ENCODE peak calls at places on chromosomes 2 and 18, in eight cellular contexts. One of them, this sample, is unnamed. For H3K4me1, the result is how much of the 10 kb centered on the place peaks cover.

GRCh38 chr2:203650860-203651613 is 55.4 kb upstream of the CD28 start:
- DNase-seq in uterus: peak
- DNase-seq in right lobe of liver: peak
- DNase-seq in GM12878: no peak
- DNase-seq in IMR-90: peak
- DNase-seq in ovary: no peak
- DNase-seq in spleen: no peak
- DNase-seq in breast epithelium: no peak
- DNase-seq in this sample: no peak

GRCh38 chr18:59988098-59988706 is 88.4 kb downstream of the PMAIP1 start:
- DNase-seq in uterus: peak
- DNase-seq in right lobe of liver: no peak
- DNase-seq in GM12878: no peak
- DNase-seq in IMR-90: peak
- DNase-seq in ovary: peak
- DNase-seq in spleen: no peak
- DNase-seq in breast epithelium: no peak
- DNase-seq in this sample: no peak

GRCh38 chr2:45892757-45893156 is 241.3 kb downstream of the PRKCE start:
- DNase-seq in uterus: no peak
- DNase-seq in right lobe of liver: no peak
- DNase-seq in GM12878: no peak
- DNase-seq in IMR-90: peak
- DNase-seq in ovary: no peak
- DNase-seq in spleen: no peak
- DNase-seq in breast epithelium: no peak
- DNase-seq in this sample: no peak

GRCh38 chr2:46197672-46198071 is 99.5 kb upstream of the EPAS1 start:
- DNase-seq in uterus: no peak
- DNase-seq in right lobe of liver: no peak
- DNase-seq in GM12878: no peak
- DNase-seq in IMR-90: no peak
- DNase-seq in ovary: no peak
- DNase-seq in spleen: no peak
- DNase-seq in breast epithelium: no peak
- DNase-seq in this sample: no peak

GRCh38 chr2:156430236-156430977 is 5.8 kb upstream of the GPD2 start:
- DNase-seq in uterus: no peak
- DNase-seq in right lobe of liver: no peak
- DNase-seq in GM12878: no peak
- DNase-seq in IMR-90: peak
- DNase-seq in ovary: no peak
- DNase-seq in spleen: no peak
- DNase-seq in breast epithelium: no peak
- DNase-seq in this sample: no peak

GRCh38 chr2:196130039-196130825 is 41.1 kb downstream of the STK17B start:
- DNase-seq in uterus: no peak
- DNase-seq in right lobe of liver: no peak
- DNase-seq in GM12878: no peak
- DNase-seq in IMR-90: no peak
- DNase-seq in ovary: no peak
- DNase-seq in spleen: no peak
- DNase-seq in breast epithelium: no peak
- DNase-seq in this sample: no peak

GRCh38 chr2:157875720-157876065 is 437 bp downstream of the ACVR1 start:
- DNase-seq in uterus: peak
- DNase-seq in right lobe of liver: peak
- DNase-seq in GM12878: no peak
- DNase-seq in IMR-90: no peak
- DNase-seq in ovary: peak
- DNase-seq in spleen: peak
- DNase-seq in breast epithelium: peak
- DNase-seq in this sample: no peak

GRCh38 chr2:41722668-41723369 is 325.0 kb upstream of the PKDCC start:
- DNase-seq in uterus: no peak
- DNase-seq in right lobe of liver: peak
- DNase-seq in GM12878: no peak
- DNase-seq in IMR-90: peak
- DNase-seq in ovary: peak
- DNase-seq in spleen: no peak
- DNase-seq in breast epithelium: no peak
- DNase-seq in this sample: no peak

GRCh38 chr18:42925036-42925435 is 190.4 kb downstream of the RIT2 start:
- DNase-seq in uterus: no peak
- DNase-seq in right lobe of liver: no peak
- DNase-seq in GM12878: no peak
- DNase-seq in IMR-90: no peak
- DNase-seq in ovary: no peak
- DNase-seq in spleen: no peak
- DNase-seq in breast epithelium: no peak
- DNase-seq in this sample: no peak

GRCh38 chr2:47205576-47206141 is 50.6 kb upstream of the STPG4 start:
- DNase-seq in uterus: peak
- DNase-seq in right lobe of liver: no peak
- DNase-seq in GM12878: no peak
- DNase-seq in IMR-90: peak
- DNase-seq in ovary: peak
- DNase-seq in spleen: no peak
- DNase-seq in breast epithelium: no peak
- DNase-seq in this sample: no peak

GRCh38 chr2:85785027-85785822 is 31.4 kb downstream of the ATOH8 start:
- DNase-seq in uterus: no peak
- DNase-seq in right lobe of liver: no peak
- DNase-seq in GM12878: no peak
- DNase-seq in IMR-90: peak
- DNase-seq in ovary: peak
- DNase-seq in spleen: peak
- DNase-seq in breast epithelium: no peak
- DNase-seq in this sample: no peak

GRCh38 chr2:128369126-128369555 is 50.5 kb upstream of the HS6ST1 start:
- DNase-seq in uterus: no peak
- DNase-seq in right lobe of liver: no peak
- DNase-seq in GM12878: no peak
- DNase-seq in IMR-90: peak
- DNase-seq in ovary: no peak
- DNase-seq in spleen: peak
- DNase-seq in breast epithelium: no peak
- DNase-seq in this sample: no peak

GRCh38 chr2:96431319-96431718 is 73.8 kb downstream of the NEURL3 start:
- DNase-seq in uterus: no peak
- DNase-seq in right lobe of liver: no peak
- DNase-seq in GM12878: no peak
- DNase-seq in IMR-90: no peak
- DNase-seq in ovary: no peak
- DNase-seq in spleen: no peak
- DNase-seq in breast epithelium: no peak
- DNase-seq in this sample: no peak

GRCh38 chr2:58521803-58522602 is 280.9 kb upstream of the FANCL start:
- DNase-seq in uterus: no peak
- DNase-seq in right lobe of liver: no peak
- DNase-seq in GM12878: no peak
- DNase-seq in IMR-90: no peak
- DNase-seq in ovary: no peak
- DNase-seq in spleen: no peak
- DNase-seq in breast epithelium: no peak
- DNase-seq in this sample: no peak

GRCh38 chr2:168456526-168457176 is 579 bp downstream of the CERS6 start:
- DNase-seq in uterus: peak
- DNase-seq in right lobe of liver: peak
- DNase-seq in GM12878: no peak
- DNase-seq in IMR-90: peak
- DNase-seq in ovary: peak
- DNase-seq in spleen: peak
- DNase-seq in breast epithelium: no peak
- DNase-seq in this sample: no peak

GRCh38 chr18:45755936-45756335 is 32.0 kb downstream of the SLC14A1 start:
- DNase-seq in uterus: peak
- DNase-seq in right lobe of liver: peak
- DNase-seq in GM12878: no peak
- DNase-seq in IMR-90: peak
- DNase-seq in ovary: peak
- DNase-seq in spleen: no peak
- DNase-seq in breast epithelium: peak
- DNase-seq in this sample: no peak

GRCh38 chr2:164737612-164738081 is 104.0 kb downstream of the COBLL1 start:
- DNase-seq in uterus: peak
- DNase-seq in right lobe of liver: peak
- DNase-seq in GM12878: no peak
- DNase-seq in IMR-90: peak
- DNase-seq in ovary: peak
- DNase-seq in spleen: peak
- DNase-seq in breast epithelium: no peak
- DNase-seq in this sample: no peak
- TF ChIP-seq CTCF in uterus: peak
- TF ChIP-seq CTCF in right lobe of liver: peak
- TF ChIP-seq CTCF in GM12878: peak
- TF ChIP-seq CTCF in IMR-90: peak
- TF ChIP-seq CTCF in ovary: peak
- TF ChIP-seq CTCF in spleen: peak
- TF ChIP-seq CTCF in breast epithelium: peak
- TF ChIP-seq CTCF in this sample: peak

DNA sequence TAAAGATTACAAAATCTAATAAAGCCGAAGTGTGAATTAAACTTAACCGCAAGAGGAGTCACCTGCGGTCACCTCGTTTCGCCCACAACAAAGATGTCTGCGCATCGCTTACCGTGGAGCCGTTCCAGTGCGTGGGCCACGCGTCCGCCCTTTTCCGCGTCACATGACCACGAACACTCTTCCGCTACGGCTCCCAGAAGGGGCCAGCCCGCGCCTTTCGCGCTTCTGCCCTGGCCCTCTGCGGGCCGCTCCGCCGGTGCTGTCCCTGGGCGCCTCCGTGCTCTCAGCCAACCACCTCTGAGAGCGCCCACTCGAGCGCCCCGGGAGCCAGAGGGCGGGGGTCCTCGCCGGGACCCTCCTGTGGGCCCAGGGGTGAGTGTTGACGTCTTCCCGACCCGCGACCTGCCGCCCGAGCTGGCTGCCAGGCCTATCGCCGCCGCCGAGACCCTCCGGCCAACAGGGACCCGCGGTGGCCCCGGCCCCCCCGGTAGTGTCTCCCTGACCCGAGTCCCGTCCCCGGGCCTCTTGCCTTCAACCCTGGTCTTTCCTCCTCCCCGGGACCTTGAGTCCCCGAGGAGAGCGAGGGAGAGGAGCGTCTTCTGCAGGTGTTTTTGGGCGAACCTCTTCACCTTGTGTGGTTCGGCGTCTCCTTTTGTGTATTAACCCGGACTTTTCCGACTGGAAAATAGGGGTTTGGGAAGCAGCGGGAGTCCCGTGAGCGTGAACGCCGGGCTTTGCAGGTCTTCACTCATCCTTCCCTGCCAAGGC is at the start of gene MFF:
- DNase-seq in uterus: peak
- DNase-seq in right lobe of liver: peak
- DNase-seq in GM12878: peak
- DNase-seq in IMR-90: peak
- DNase-seq in ovary: peak
- DNase-seq in spleen: peak
- DNase-seq in breast epithelium: peak
- DNase-seq in this sample: peak
- TF ChIP-seq POLR2A in uterus: peak
- TF ChIP-seq POLR2A in right lobe of liver: peak
- TF ChIP-seq POLR2A in GM12878: peak
- TF ChIP-seq POLR2A in IMR-90: peak
- TF ChIP-seq POLR2A in ovary: peak
- TF ChIP-seq POLR2A in spleen: peak
- TF ChIP-seq POLR2A in breast epithelium: peak
- TF ChIP-seq POLR2A in this sample: peak

GRCh38 chr2:102983786-102984185 is 222.0 kb downstream of the TMEM182 start:
- DNase-seq in uterus: no peak
- DNase-seq in right lobe of liver: no peak
- DNase-seq in GM12878: no peak
- DNase-seq in IMR-90: no peak
- DNase-seq in ovary: no peak
- DNase-seq in spleen: no peak
- DNase-seq in breast epithelium: no peak
- DNase-seq in this sample: no peak
- H3K4me1 ChIP-seq in uterus: under half
- H3K4me1 ChIP-seq in right lobe of liver: under half
- H3K4me1 ChIP-seq in GM12878: under half
- H3K4me1 ChIP-seq in IMR-90: under half
- H3K4me1 ChIP-seq in ovary: under half
- H3K4me1 ChIP-seq in spleen: under half
- H3K4me1 ChIP-seq in breast epithelium: under half
- H3K4me1 ChIP-seq in this sample: under half

GRCh38 chr2:240597054-240597418 is 10.5 kb downstream of the CAPN10 start:
- DNase-seq in uterus: peak
- DNase-seq in right lobe of liver: peak
- DNase-seq in GM12878: no peak
- DNase-seq in IMR-90: no peak
- DNase-seq in ovary: peak
- DNase-seq in spleen: peak
- DNase-seq in breast epithelium: no peak
- DNase-seq in this sample: no peak

GRCh38 chr2:240596080-240596460 is 9.5 kb downstream of the CAPN10 start:
- DNase-seq in uterus: peak
- DNase-seq in right lobe of liver: peak
- DNase-seq in GM12878: no peak
- DNase-seq in IMR-90: no peak
- DNase-seq in ovary: no peak
- DNase-seq in spleen: peak
- DNase-seq in breast epithelium: no peak
- DNase-seq in this sample: no peak

GRCh38 chr2:240594511-240595380 is 8.2 kb downstream of the CAPN10 start:
- DNase-seq in uterus: peak
- DNase-seq in right lobe of liver: peak
- DNase-seq in GM12878: no peak
- DNase-seq in IMR-90: no peak
- DNase-seq in ovary: peak
- DNase-seq in spleen: peak
- DNase-seq in breast epithelium: no peak
- DNase-seq in this sample: no peak

GRCh38 chr2:240596491-240596931 is 10.0 kb downstream of the CAPN10 start:
- DNase-seq in uterus: no peak
- DNase-seq in right lobe of liver: peak
- DNase-seq in GM12878: no peak
- DNase-seq in IMR-90: no peak
- DNase-seq in ovary: peak
- DNase-seq in spleen: no peak
- DNase-seq in breast epithelium: no peak
- DNase-seq in this sample: no peak

DNA sequence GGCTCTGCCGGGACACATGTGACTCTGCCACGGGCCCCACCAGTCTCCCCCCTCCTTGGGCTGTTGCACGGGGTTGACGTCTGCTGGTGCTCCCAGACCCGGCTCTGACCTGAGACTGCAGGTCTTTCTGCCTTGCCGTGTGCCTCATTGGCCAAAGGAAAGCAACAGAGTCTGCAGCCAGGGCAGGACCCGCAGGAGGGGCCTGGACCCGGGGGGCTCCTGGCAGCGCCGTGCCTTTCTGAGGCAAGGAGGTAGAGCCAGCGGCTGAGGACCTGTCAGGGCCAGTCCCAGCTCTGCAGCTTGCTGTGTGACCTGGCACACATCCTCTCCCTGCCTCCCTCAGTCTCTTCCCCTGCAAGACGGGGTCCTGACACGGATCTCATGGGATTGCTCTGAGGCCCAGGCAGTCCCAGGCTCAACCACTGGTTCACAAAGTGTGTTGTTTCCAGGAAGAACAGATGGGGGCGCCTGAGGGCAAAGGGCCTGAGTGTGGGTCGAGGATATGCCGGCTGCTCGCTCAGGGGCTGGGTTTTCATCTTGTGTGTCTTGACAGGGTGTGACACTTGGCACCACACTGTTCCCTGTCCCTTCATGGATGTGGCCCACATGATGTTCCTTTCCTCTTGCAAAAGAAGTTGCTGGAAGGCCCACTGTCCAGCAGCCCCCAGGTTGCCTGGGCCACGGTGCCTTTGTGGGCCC is 9.0 kb downstream of the CAPN10 start:
- DNase-seq in uterus: peak
- DNase-seq in right lobe of liver: peak
- DNase-seq in GM12878: no peak
- DNase-seq in IMR-90: no peak
- DNase-seq in ovary: peak
- DNase-seq in spleen: peak
- DNase-seq in breast epithelium: peak
- DNase-seq in this sample: no peak
- TF ChIP-seq CTCF in uterus: no peak
- TF ChIP-seq CTCF in right lobe of liver: peak
- TF ChIP-seq CTCF in GM12878: peak
- TF ChIP-seq CTCF in IMR-90: peak
- TF ChIP-seq CTCF in ovary: no peak
- TF ChIP-seq CTCF in spleen: no peak
- TF ChIP-seq CTCF in breast epithelium: no peak
- TF ChIP-seq CTCF in this sample: no peak

This sample was measured in esophagus squamous epithelium.